ENCODE peak calls at places on chromosomes 4 and X, in eight cellular contexts. J is testis, W is transverse colon, C is ovary, P is lung, V is SJSA1, S is mesendoderm, D is lower lobe of right lung. X is an unnamed sample. For H3K27me3, the result is how much of the 10 kb centered on the place peaks cover.

GRCh38 chr4:168928875-168929274 is 81.2 kb downstream of the CBR4 start:
- DNase-seq in J (no peak), W (no peak), C (no peak), P (no peak), V (no peak), S (no peak), D (no peak), X (no peak)

GRCh38 chrX:76802698-76803097 is 375.2 kb downstream of the MAGEE1 start:
- DNase-seq in J (no peak), W (no peak), C (no peak), P (no peak), V (no peak), S (no peak), D (no peak), X (no peak)

GRCh38 chr4:83362492-83363329 is 28.1 kb upstream of the HPSE start:
- DNase-seq in J (no peak), W (peak), C (no peak), P (no peak), V (no peak), S (peak), D (no peak), X (peak)

GRCh38 chr4:30938956-30939528 is 218.9 kb downstream of the PCDH7 start:
- DNase-seq in J (no peak), W (no peak), C (no peak), P (no peak), V (no peak), S (no peak), D (no peak), X (no peak)

GRCh38 chr4:158020734-158021346 is 152.0 kb downstream of the GASK1B start:
- DNase-seq in J (no peak), W (no peak), C (no peak), P (no peak), V (no peak), S (peak), D (no peak), X (no peak)

GRCh38 chrX:48590203-48591103 is 6.8 kb upstream of the WDR13 start:
- DNase-seq in J (no peak), W (no peak), C (no peak), P (no peak), V (no peak), S (no peak), D (no peak), X (no peak)

GRCh38 chr4:6115342-6115741 is 85.0 kb downstream of the JAKMIP1 start:
- DNase-seq in J (no peak), W (no peak), C (no peak), P (no peak), V (no peak), S (no peak), D (no peak), X (no peak)

GRCh38 chr4:83282049-83282535 is 2.5 kb downstream of the COQ2 start:
- DNase-seq in J (peak), W (peak), C (peak), P (no peak), V (no peak), S (peak), D (no peak), X (peak)

GRCh38 chrX:140292188-140292587 is 212.7 kb downstream of the SOX3 start:
- DNase-seq in J (no peak), W (no peak), C (no peak), P (no peak), V (no peak), S (no peak), D (no peak), X (no peak)

GRCh38 chr4:138770818-138771217 is 244.8 kb upstream of the NOCT start:
- DNase-seq in J (no peak), W (no peak), C (no peak), P (no peak), V (no peak), S (no peak), D (no peak), X (no peak)

GRCh38 chr4:40046311-40046980 is 10.2 kb upstream of the N4BP2 start:
- DNase-seq in J (no peak), W (peak), C (peak), P (peak), V (no peak), S (peak), D (peak), X (no peak)

GRCh38 chrX:153669174-153669890 is 4.3 kb downstream of the PNCK start:
- DNase-seq in J (no peak), W (no peak), C (no peak), P (no peak), V (no peak), S (peak), D (no peak), X (peak)

GRCh38 chrX:143837444-143837843 is 46.4 kb upstream of the UBE2NL start:
- DNase-seq in J (no peak), W (no peak), C (no peak), P (no peak), V (no peak), S (no peak), D (no peak), X (no peak)

GRCh38 chrX:143837010-143837409 is 46.9 kb upstream of the UBE2NL start:
- DNase-seq in J (no peak), W (no peak), C (no peak), P (no peak), V (no peak), S (no peak), D (no peak), X (no peak)
- H3K27me3 ChIP-seq in J (under half), W (under half), C (under half), P (under half), V (under half), S (under half), D (under half), X (under half)

DNA sequence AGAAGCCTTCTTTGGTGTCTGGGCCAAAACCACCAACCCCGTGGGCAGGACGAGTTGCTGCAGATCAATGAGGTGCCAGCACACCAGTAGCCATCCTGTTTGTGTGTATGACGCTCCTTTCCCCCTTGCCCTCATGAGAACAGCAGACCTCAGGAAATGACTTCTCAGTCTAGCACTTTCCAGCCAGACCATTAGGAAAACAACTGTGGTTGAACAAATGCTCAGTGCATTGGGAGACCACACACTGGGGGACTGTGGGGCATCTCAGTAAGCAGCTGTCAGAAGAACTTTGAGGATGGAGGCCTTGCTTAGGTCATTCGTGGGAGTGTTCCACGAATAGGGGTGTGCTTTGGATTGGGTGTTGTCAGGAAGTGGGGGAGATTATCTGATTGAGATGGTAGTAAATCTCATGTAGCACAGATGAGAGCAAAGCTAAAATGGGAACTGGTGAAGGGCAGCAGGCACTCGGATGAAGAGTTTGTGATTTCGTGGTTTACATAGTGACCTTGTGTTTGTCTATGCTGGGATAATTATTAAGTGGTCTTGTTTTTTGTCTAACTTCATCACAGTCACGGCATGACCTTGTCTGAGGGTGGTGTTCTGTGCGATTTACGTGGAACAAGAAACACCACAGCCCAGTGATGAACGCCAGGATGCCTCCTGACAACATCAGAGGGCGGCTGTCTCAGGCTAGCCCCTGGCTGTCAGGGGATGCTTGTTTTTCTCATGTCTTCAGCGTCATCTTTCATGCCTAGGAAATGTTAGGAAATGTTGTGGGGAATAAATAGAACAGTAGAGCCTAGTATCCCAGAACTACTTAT is 70.1 kb downstream of the USP46 start:
- DNase-seq in J (no peak), W (no peak), C (no peak), P (no peak), V (peak), S (peak), D (no peak), X (no peak)
- H3K27ac ChIP-seq in J (no peak), W (no peak), C (no peak), P (peak), V (peak), S (no peak), D (no peak), X (no peak)

GRCh38 chr4:1523033-1523432 is 116.8 kb upstream of the NKX1-1 start:
- DNase-seq in J (no peak), W (no peak), C (no peak), P (no peak), V (no peak), S (no peak), D (peak), X (no peak)
- H3K27me3 ChIP-seq in J (under half), W (half or more), C (under half), P (under half), V (under half), S (under half), D (under half), X (half or more)

GRCh38 chr4:71020611-71021010 is 27.2 kb downstream of the DCK start:
- DNase-seq in J (no peak), W (no peak), C (no peak), P (no peak), V (no peak), S (no peak), D (no peak), X (no peak)

GRCh38 chr4:71026086-71026485 is 32.6 kb downstream of the DCK start:
- DNase-seq in J (peak), W (no peak), C (no peak), P (no peak), V (no peak), S (no peak), D (no peak), X (peak)

GRCh38 chr4:71029504-71029903 is 36.1 kb downstream of the DCK start:
- DNase-seq in J (no peak), W (no peak), C (no peak), P (no peak), V (no peak), S (no peak), D (no peak), X (no peak)

GRCh38 chr4:71027611-71028010 is 34.2 kb downstream of the DCK start:
- DNase-seq in J (no peak), W (no peak), C (no peak), P (no peak), V (no peak), S (no peak), D (no peak), X (no peak)

GRCh38 chr4:71025654-71026053 is 32.2 kb downstream of the DCK start:
- DNase-seq in J (no peak), W (no peak), C (no peak), P (no peak), V (no peak), S (no peak), D (no peak), X (no peak)
- H3K27ac ChIP-seq in J (no peak), W (no peak), C (no peak), P (no peak), V (no peak), S (no peak), D (no peak), X (peak)

GRCh38 chr4:1172971-1173757 is 781 bp upstream of the SPON2 start:
- DNase-seq in J (peak), W (no peak), C (peak), P (no peak), V (no peak), S (no peak), D (no peak), X (peak)

GRCh38 chr4:1170156-1170804 is 2.1 kb downstream of the SPON2 start:
- DNase-seq in J (no peak), W (no peak), C (no peak), P (no peak), V (no peak), S (no peak), D (peak), X (no peak)

GRCh38 chr4:1172228-1172851 is at the start of gene SPON2:
- DNase-seq in J (no peak), W (no peak), C (peak), P (no peak), V (no peak), S (peak), D (no peak), X (peak)

GRCh38 chr4:1170805-1171305 is 1.5 kb downstream of the SPON2 start:
- DNase-seq in J (no peak), W (no peak), C (no peak), P (no peak), V (no peak), S (no peak), D (no peak), X (peak)

DNA sequence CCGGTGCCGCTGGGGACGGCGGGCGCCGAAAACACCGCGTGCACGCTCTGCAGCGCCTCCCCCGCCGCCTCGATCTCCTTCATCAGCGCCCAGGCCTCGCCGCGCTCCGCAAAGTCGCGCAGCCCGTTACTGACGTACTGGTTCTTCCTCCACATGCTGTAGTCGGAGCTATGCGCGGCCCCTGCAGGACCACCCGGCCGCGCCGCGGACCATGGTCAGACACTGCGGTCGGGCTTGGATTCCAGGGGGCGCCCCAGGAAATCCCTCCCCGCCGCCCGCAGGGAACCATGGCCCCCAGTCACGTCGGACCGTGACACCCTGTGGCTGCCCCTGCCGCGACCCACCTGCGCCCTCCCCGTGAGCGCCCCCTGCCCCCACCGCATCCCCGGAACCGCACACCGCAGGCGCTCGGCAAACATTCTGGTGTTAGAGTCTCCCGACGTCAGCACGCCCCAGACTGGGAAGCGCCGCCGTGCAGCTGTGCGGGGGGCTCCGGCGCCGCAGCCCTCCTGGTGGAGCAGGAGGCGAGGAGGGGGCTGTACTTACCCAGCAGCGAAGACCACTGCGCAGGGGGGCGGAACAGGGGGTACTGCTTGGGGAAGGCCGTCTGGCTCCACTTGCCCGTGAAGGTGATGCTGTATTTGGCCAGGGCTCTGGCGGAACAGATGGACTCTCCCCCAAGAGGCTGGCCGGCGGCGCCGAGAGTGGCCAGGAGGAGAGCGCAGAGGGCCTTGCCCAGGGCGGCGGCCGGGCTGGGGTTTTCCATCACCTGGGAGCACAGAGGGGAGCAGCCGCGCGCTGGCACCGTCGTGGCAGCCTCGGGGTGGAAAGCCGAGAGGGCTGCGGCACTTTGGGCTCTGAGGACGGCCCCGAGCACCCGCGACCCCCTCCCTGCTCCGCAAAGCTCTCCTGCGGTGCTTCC is 816 bp downstream of the SPON2 start:
- DNase-seq in J (no peak), W (peak), C (peak), P (no peak), V (no peak), S (peak), D (no peak), X (peak)
- H3K27me3 ChIP-seq in J (under half), W (half or more), C (under half), P (under half), V (under half), S (under half), D (under half), X (under half)

DNA sequence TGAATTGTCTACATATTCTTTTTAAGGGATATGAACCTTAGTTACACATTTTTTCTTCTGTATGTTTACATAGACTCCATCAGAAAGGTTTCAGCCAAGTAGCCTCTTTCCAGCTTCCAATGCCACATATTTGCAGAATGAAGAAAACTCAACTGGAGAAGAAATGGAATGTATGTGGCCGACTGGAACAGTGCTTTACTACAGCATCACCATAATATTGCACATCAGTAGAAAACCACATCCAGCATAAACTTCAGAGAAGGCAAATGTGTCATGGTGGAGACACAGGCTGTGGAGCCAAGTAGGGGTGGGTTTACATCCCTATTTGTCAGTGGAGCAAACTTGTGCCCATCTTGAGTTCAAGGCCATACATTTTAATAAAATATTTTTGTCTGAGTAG is 204.8 kb upstream of the LDB2 start:
- DNase-seq in J (no peak), W (no peak), C (no peak), P (no peak), V (no peak), S (no peak), D (no peak), X (no peak)
- H3K27ac ChIP-seq in J (no peak), W (no peak), C (no peak), P (no peak), V (no peak), S (no peak), D (no peak), X (no peak)

GRCh38 chr4:177713454-177713853 is 271.2 kb upstream of the AGA start:
- DNase-seq in J (no peak), W (no peak), C (no peak), P (no peak), V (no peak), S (no peak), D (no peak), X (no peak)

GRCh38 chr4:177718514-177718913 is 276.3 kb upstream of the AGA start:
- DNase-seq in J (no peak), W (no peak), C (no peak), P (no peak), V (no peak), S (no peak), D (no peak), X (no peak)

DNA sequence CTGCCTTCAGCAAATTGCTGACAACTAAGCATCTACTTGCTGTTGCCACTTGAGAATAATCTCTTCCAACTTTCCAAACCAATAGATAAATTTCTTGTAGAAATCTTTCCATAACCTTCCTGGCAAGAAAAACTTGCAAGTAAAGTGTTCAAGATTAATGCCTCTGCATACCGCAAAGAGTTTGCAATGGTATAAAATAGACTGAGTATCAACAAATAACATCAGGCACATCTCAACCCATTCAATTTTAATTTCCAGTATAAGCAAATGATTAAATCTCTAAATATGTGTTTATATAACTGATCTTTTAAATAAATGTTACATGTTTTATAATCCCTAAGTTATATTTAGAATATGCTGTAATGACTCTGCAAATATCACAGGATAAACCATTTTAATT is 275.2 kb upstream of the AGA start:
- DNase-seq in J (no peak), W (no peak), C (no peak), P (no peak), V (no peak), S (no peak), D (no peak), X (no peak)
- H3K27me3 ChIP-seq in J (under half), W (under half), C (under half), P (under half), V (under half), S (under half), D (under half), X (under half)

DNA sequence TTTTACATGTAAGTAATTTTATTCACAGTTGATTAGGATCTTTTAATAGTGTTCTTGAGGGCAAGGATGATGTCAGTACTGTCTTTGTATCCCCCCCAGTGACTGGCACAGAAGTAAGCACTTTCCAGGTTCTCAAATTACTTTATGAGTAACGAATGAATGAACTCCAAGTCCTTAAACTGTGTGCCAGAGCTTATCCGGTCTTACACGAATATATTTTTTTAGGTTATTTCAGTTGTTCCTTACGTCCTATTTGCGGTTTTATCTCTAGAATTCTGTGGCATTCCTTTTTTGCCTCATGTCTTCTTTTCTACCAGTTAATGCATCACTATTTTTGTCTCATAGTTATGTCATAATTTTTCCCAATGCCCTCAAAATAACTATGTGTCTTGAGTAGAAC is 106.9 kb upstream of the MID1IP1 start:
- DNase-seq in J (no peak), W (no peak), C (no peak), P (no peak), V (no peak), S (no peak), D (no peak), X (no peak)
- H3K27ac ChIP-seq in J (no peak), W (no peak), C (no peak), P (no peak), V (no peak), S (no peak), D (no peak), X (no peak)

GRCh38 chrX:40153335-40154221 is 55.8 kb upstream of the BCOR start:
- DNase-seq in J (no peak), W (peak), C (peak), P (no peak), V (peak), S (peak), D (peak), X (peak)
- H3K27me3 ChIP-seq in J (under half), W (under half), C (under half), P (under half), V (under half), S (under half), D (under half), X (under half)

GRCh38 chr4:19030536-19030935 is 1009.0 kb upstream of the LCORL start:
- DNase-seq in J (no peak), W (no peak), C (no peak), P (no peak), V (no peak), S (no peak), D (no peak), X (no peak)

GRCh38 chr4:19025031-19025430 is 1003.5 kb upstream of the LCORL start:
- DNase-seq in J (no peak), W (no peak), C (no peak), P (no peak), V (no peak), S (peak), D (no peak), X (no peak)

GRCh38 chr4:19034089-19034488 is 1012.5 kb upstream of the LCORL start:
- DNase-seq in J (no peak), W (no peak), C (no peak), P (no peak), V (no peak), S (no peak), D (no peak), X (no peak)

GRCh38 chr4:19026281-19026680 is 1004.7 kb upstream of the LCORL start:
- DNase-seq in J (peak), W (no peak), C (no peak), P (peak), V (no peak), S (no peak), D (no peak), X (no peak)

GRCh38 chr4:19030048-19030447 is 1008.5 kb upstream of the LCORL start:
- DNase-seq in J (no peak), W (no peak), C (no peak), P (peak), V (no peak), S (peak), D (no peak), X (no peak)
- H3K27ac ChIP-seq in J (no peak), W (no peak), C (no peak), P (no peak), V (no peak), S (no peak), D (no peak), X (peak)

X was measured in SK-N-SH.